ENCODE peak calls at places on chromosomes 5 and 9, in seven cellular contexts. One of them, this sample, is unnamed.

GRCh38 chr9:76486151-76486550 is 27.2 kb downstream of the GCNT1 start:
- DNase-seq in AG09309: no peak
- DNase-seq in epithelial cell of esophagus: no peak
- DNase-seq in IMR-90: peak
- DNase-seq in cardiac fibroblast: no peak
- DNase-seq in nephron progenitor cell: no peak
- DNase-seq in neural crest cell: no peak
- DNase-seq in this sample: no peak

GRCh38 chr9:127930298-127931091 is at the start of gene PIP5KL1:
- DNase-seq in neural crest cell: peak
- DNase-seq in cardiac fibroblast: peak
- DNase-seq in AG09309: no peak
- DNase-seq in IMR-90: peak
- DNase-seq in epithelial cell of esophagus: peak
- DNase-seq in nephron progenitor cell: peak
- DNase-seq in this sample: peak

GRCh38 chr9:126397056-126397455 is 70.4 kb downstream of the MVB12B start:
- DNase-seq in cardiac fibroblast: no peak
- DNase-seq in AG09309: no peak
- DNase-seq in IMR-90: no peak
- DNase-seq in epithelial cell of esophagus: no peak
- DNase-seq in neural crest cell: no peak
- DNase-seq in nephron progenitor cell: no peak
- DNase-seq in this sample: no peak

GRCh38 chr5:93302711-93303110 is 278.3 kb downstream of the NR2F1-AS1 start:
- DNase-seq in nephron progenitor cell: no peak
- DNase-seq in neural crest cell: no peak
- DNase-seq in epithelial cell of esophagus: no peak
- DNase-seq in AG09309: no peak
- DNase-seq in IMR-90: no peak
- DNase-seq in cardiac fibroblast: no peak
- DNase-seq in this sample: no peak

GRCh38 chr5:101686541-101686940 is 609.5 kb downstream of the SLCO4C1 start:
- DNase-seq in AG09309: no peak
- DNase-seq in epithelial cell of esophagus: no peak
- DNase-seq in cardiac fibroblast: no peak
- DNase-seq in neural crest cell: no peak
- DNase-seq in nephron progenitor cell: no peak
- DNase-seq in IMR-90: no peak
- DNase-seq in this sample: no peak

GRCh38 chr9:30722065-30722464 is 1662.4 kb upstream of the ACO1 start:
- DNase-seq in IMR-90: no peak
- DNase-seq in cardiac fibroblast: no peak
- DNase-seq in AG09309: no peak
- DNase-seq in nephron progenitor cell: peak
- DNase-seq in epithelial cell of esophagus: no peak
- DNase-seq in neural crest cell: no peak
- DNase-seq in this sample: no peak

GRCh38 chr5:165525268-165525667 is 2019.8 kb downstream of the MAT2B start:
- DNase-seq in cardiac fibroblast: peak
- DNase-seq in epithelial cell of esophagus: peak
- DNase-seq in nephron progenitor cell: no peak
- DNase-seq in AG09309: no peak
- DNase-seq in neural crest cell: no peak
- DNase-seq in IMR-90: peak
- DNase-seq in this sample: no peak

GRCh38 chr5:168301593-168302388 is 10.3 kb downstream of the WWC1 start:
- DNase-seq in epithelial cell of esophagus: peak
- DNase-seq in neural crest cell: no peak
- DNase-seq in AG09309: no peak
- DNase-seq in cardiac fibroblast: no peak
- DNase-seq in IMR-90: no peak
- DNase-seq in nephron progenitor cell: no peak
- DNase-seq in this sample: no peak

GRCh38 chr9:134591082-134591571 is 50.5 kb upstream of the COL5A1 start:
- DNase-seq in epithelial cell of esophagus: no peak
- DNase-seq in AG09309: no peak
- DNase-seq in cardiac fibroblast: peak
- DNase-seq in IMR-90: no peak
- DNase-seq in nephron progenitor cell: no peak
- DNase-seq in neural crest cell: no peak
- DNase-seq in this sample: no peak

GRCh38 chr5:111511174-111512025 is 935 bp downstream of the STARD4 start:
- DNase-seq in nephron progenitor cell: no peak
- DNase-seq in epithelial cell of esophagus: peak
- DNase-seq in AG09309: no peak
- DNase-seq in IMR-90: peak
- DNase-seq in cardiac fibroblast: peak
- DNase-seq in neural crest cell: no peak
- DNase-seq in this sample: no peak

GRCh38 chr5:173882632-173883031 is 5.5 kb upstream of the CPEB4 start:
- DNase-seq in neural crest cell: no peak
- DNase-seq in cardiac fibroblast: no peak
- DNase-seq in nephron progenitor cell: no peak
- DNase-seq in AG09309: no peak
- DNase-seq in epithelial cell of esophagus: peak
- DNase-seq in IMR-90: peak
- DNase-seq in this sample: no peak

GRCh38 chr9:135479469-135480052 is at the start of gene PPP1R26:
- DNase-seq in IMR-90: no peak
- DNase-seq in AG09309: no peak
- DNase-seq in epithelial cell of esophagus: no peak
- DNase-seq in nephron progenitor cell: peak
- DNase-seq in cardiac fibroblast: no peak
- DNase-seq in neural crest cell: peak
- DNase-seq in this sample: no peak

GRCh38 chr9:121773954-121774714 is 122.7 kb downstream of the DAB2IP start:
- DNase-seq in epithelial cell of esophagus: no peak
- DNase-seq in nephron progenitor cell: no peak
- DNase-seq in IMR-90: no peak
- DNase-seq in neural crest cell: no peak
- DNase-seq in AG09309: no peak
- DNase-seq in cardiac fibroblast: no peak
- DNase-seq in this sample: no peak

GRCh38 chr9:5976668-5977397 is 38.6 kb downstream of the RANBP6 start:
- DNase-seq in epithelial cell of esophagus: no peak
- DNase-seq in AG09309: no peak
- DNase-seq in cardiac fibroblast: peak
- DNase-seq in neural crest cell: no peak
- DNase-seq in IMR-90: peak
- DNase-seq in nephron progenitor cell: no peak
- DNase-seq in this sample: no peak

GRCh38 chr5:57817924-57818323 is 335.3 kb upstream of the ACTBL2 start:
- DNase-seq in AG09309: no peak
- DNase-seq in cardiac fibroblast: peak
- DNase-seq in neural crest cell: no peak
- DNase-seq in nephron progenitor cell: no peak
- DNase-seq in IMR-90: no peak
- DNase-seq in epithelial cell of esophagus: no peak
- DNase-seq in this sample: no peak

GRCh38 chr5:73061593-73061992 is 58.8 kb upstream of the TMEM171 start:
- DNase-seq in cardiac fibroblast: no peak
- DNase-seq in AG09309: no peak
- DNase-seq in neural crest cell: no peak
- DNase-seq in epithelial cell of esophagus: no peak
- DNase-seq in nephron progenitor cell: no peak
- DNase-seq in IMR-90: peak
- DNase-seq in this sample: no peak

GRCh38 chr5:135398160-135398854 is 724 bp downstream of the MACROH2A1 start:
- DNase-seq in IMR-90: no peak
- DNase-seq in neural crest cell: peak
- DNase-seq in AG09309: no peak
- DNase-seq in epithelial cell of esophagus: peak
- DNase-seq in cardiac fibroblast: no peak
- DNase-seq in nephron progenitor cell: peak
- DNase-seq in this sample: no peak

GRCh38 chr5:154038241-154038603 is 488 bp downstream of the FAM114A2 start:
- DNase-seq in nephron progenitor cell: no peak
- DNase-seq in AG09309: no peak
- DNase-seq in IMR-90: no peak
- DNase-seq in neural crest cell: no peak
- DNase-seq in cardiac fibroblast: no peak
- DNase-seq in epithelial cell of esophagus: peak
- DNase-seq in this sample: no peak

GRCh38 chr9:33436445-33436844 is 10.9 kb downstream of the AQP3 start:
- DNase-seq in IMR-90: no peak
- DNase-seq in AG09309: no peak
- DNase-seq in cardiac fibroblast: peak
- DNase-seq in neural crest cell: no peak
- DNase-seq in epithelial cell of esophagus: no peak
- DNase-seq in nephron progenitor cell: no peak
- DNase-seq in this sample: no peak

GRCh38 chr5:173010547-173011464 is 27.2 kb downstream of the ATP6V0E1 start:
- DNase-seq in AG09309: no peak
- DNase-seq in epithelial cell of esophagus: no peak
- DNase-seq in cardiac fibroblast: peak
- DNase-seq in neural crest cell: peak
- DNase-seq in nephron progenitor cell: peak
- DNase-seq in IMR-90: peak
- DNase-seq in this sample: peak

GRCh38 chr5:55800924-55801323 is 50.2 kb upstream of the IL31RA start:
- DNase-seq in epithelial cell of esophagus: no peak
- DNase-seq in IMR-90: no peak
- DNase-seq in AG09309: no peak
- DNase-seq in nephron progenitor cell: no peak
- DNase-seq in neural crest cell: no peak
- DNase-seq in cardiac fibroblast: no peak
- DNase-seq in this sample: no peak

GRCh38 chr9:93143830-93144530 is 9.9 kb upstream of the NINJ1 start:
- DNase-seq in nephron progenitor cell: no peak
- DNase-seq in IMR-90: no peak
- DNase-seq in AG09309: no peak
- DNase-seq in cardiac fibroblast: no peak
- DNase-seq in neural crest cell: no peak
- DNase-seq in epithelial cell of esophagus: no peak
- DNase-seq in this sample: no peak

GRCh38 chr5:9399094-9399493 is 146.8 kb downstream of the SEMA5A start:
- DNase-seq in nephron progenitor cell: no peak
- DNase-seq in AG09309: no peak
- DNase-seq in IMR-90: no peak
- DNase-seq in epithelial cell of esophagus: no peak
- DNase-seq in cardiac fibroblast: no peak
- DNase-seq in neural crest cell: no peak
- DNase-seq in this sample: no peak

GRCh38 chr5:123545506-123545905 is 33.5 kb downstream of the CSNK1G3 start:
- DNase-seq in cardiac fibroblast: peak
- DNase-seq in nephron progenitor cell: no peak
- DNase-seq in neural crest cell: no peak
- DNase-seq in epithelial cell of esophagus: peak
- DNase-seq in AG09309: no peak
- DNase-seq in IMR-90: no peak
- DNase-seq in this sample: no peak

GRCh38 chr5:154608531-154609011 is 130.5 kb upstream of the HAND1 start:
- DNase-seq in IMR-90: no peak
- DNase-seq in epithelial cell of esophagus: no peak
- DNase-seq in AG09309: no peak
- DNase-seq in neural crest cell: no peak
- DNase-seq in cardiac fibroblast: no peak
- DNase-seq in nephron progenitor cell: no peak
- DNase-seq in this sample: no peak

GRCh38 chr5:130138406-130139060 is 234.3 kb downstream of the CHSY3 start:
- DNase-seq in nephron progenitor cell: no peak
- DNase-seq in epithelial cell of esophagus: peak
- DNase-seq in IMR-90: no peak
- DNase-seq in neural crest cell: no peak
- DNase-seq in cardiac fibroblast: peak
- DNase-seq in AG09309: no peak
- DNase-seq in this sample: no peak

GRCh38 chr5:130136300-130136699 is 232.0 kb downstream of the CHSY3 start:
- DNase-seq in neural crest cell: no peak
- DNase-seq in IMR-90: no peak
- DNase-seq in AG09309: no peak
- DNase-seq in epithelial cell of esophagus: no peak
- DNase-seq in nephron progenitor cell: no peak
- DNase-seq in cardiac fibroblast: peak
- DNase-seq in this sample: no peak

DNA sequence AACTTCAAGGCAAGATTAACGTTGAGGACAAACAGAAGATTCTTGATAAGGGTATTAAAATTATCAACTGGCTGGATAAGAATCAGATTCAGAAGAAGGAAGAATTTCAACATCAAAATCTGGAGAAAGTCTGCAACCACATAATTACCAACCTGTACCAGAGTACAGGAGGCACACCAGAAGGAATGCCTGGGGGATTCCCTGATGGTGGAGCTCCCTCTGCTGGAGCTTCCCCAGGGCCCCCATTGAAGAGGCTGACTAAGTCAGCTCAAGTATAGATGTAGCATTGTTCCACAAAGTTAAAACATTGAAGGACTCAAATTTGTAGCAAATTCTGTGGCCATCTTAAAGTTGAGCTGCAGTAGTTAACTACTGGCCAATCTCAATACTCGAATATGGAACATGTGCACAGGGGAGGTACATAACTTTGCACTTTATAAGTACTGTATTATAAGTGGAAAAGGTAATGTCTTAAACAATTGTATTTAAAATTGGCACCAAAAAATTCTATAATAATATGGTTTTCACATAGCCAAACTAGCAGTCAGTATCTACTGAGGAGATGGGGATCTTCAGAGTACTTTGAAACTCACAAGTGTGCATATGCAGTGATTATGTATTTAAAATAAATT is 237.5 kb downstream of the CHSY3 start:
- DNase-seq in cardiac fibroblast: peak
- DNase-seq in neural crest cell: no peak
- DNase-seq in nephron progenitor cell: peak
- DNase-seq in epithelial cell of esophagus: peak
- DNase-seq in AG09309: no peak
- DNase-seq in IMR-90: no peak
- DNase-seq in this sample: no peak
- TF ChIP-seq CTCF in cardiac fibroblast: peak
- TF ChIP-seq CTCF in neural crest cell: peak
- TF ChIP-seq CTCF in nephron progenitor cell: peak
- TF ChIP-seq CTCF in epithelial cell of esophagus: peak
- TF ChIP-seq CTCF in AG09309: peak
- TF ChIP-seq CTCF in IMR-90: peak
- TF ChIP-seq CTCF in this sample: no peak

GRCh38 chr5:132714456-132715307 is 22.7 kb downstream of the KIF3A start:
- DNase-seq in neural crest cell: no peak
- DNase-seq in epithelial cell of esophagus: peak
- DNase-seq in IMR-90: peak
- DNase-seq in cardiac fibroblast: peak
- DNase-seq in AG09309: no peak
- DNase-seq in nephron progenitor cell: no peak
- DNase-seq in this sample: no peak
- TF ChIP-seq CTCF in neural crest cell: peak
- TF ChIP-seq CTCF in epithelial cell of esophagus: peak
- TF ChIP-seq CTCF in IMR-90: peak
- TF ChIP-seq CTCF in cardiac fibroblast: peak
- TF ChIP-seq CTCF in AG09309: peak
- TF ChIP-seq CTCF in nephron progenitor cell: peak
- TF ChIP-seq CTCF in this sample: no peak

GRCh38 chr9:124861342-124862229 is at the start of the genes ARPC5L and RPL35:
- DNase-seq in IMR-90: peak
- DNase-seq in AG09309: peak
- DNase-seq in epithelial cell of esophagus: peak
- DNase-seq in cardiac fibroblast: peak
- DNase-seq in neural crest cell: peak
- DNase-seq in nephron progenitor cell: peak
- DNase-seq in this sample: peak
- TF ChIP-seq CTCF in IMR-90: peak
- TF ChIP-seq CTCF in AG09309: peak
- TF ChIP-seq CTCF in epithelial cell of esophagus: peak
- TF ChIP-seq CTCF in cardiac fibroblast: no peak
- TF ChIP-seq CTCF in neural crest cell: no peak
- TF ChIP-seq CTCF in nephron progenitor cell: no peak
- TF ChIP-seq CTCF in this sample: no peak

GRCh38 chr9:17742065-17742464 is 163.2 kb downstream of the SH3GL2 start:
- DNase-seq in neural crest cell: no peak
- DNase-seq in IMR-90: no peak
- DNase-seq in cardiac fibroblast: no peak
- DNase-seq in epithelial cell of esophagus: peak
- DNase-seq in nephron progenitor cell: no peak
- DNase-seq in AG09309: no peak
- DNase-seq in this sample: no peak
- TF ChIP-seq CTCF in neural crest cell: peak
- TF ChIP-seq CTCF in IMR-90: peak
- TF ChIP-seq CTCF in cardiac fibroblast: no peak
- TF ChIP-seq CTCF in epithelial cell of esophagus: no peak
- TF ChIP-seq CTCF in nephron progenitor cell: peak
- TF ChIP-seq CTCF in AG09309: no peak
- TF ChIP-seq CTCF in this sample: no peak

This sample was measured in omental fat pad.